ENCODE peak calls at places on chromosomes 1 and 21, in nine cellular contexts. T is kidney epithelial cell, E is bronchial epithelial cell, J is H1, H is AG10803, X is cardiac muscle cell, N is right atrium auricular region, M is GM13976, A is progenitor cell of endocrine pancreas. L is an unnamed sample.

GRCh38 chr21:15221799-15222386 is 157.1 kb upstream of the NRIP1 start:
- DNase-seq in E (peak), N (no peak), J (peak), H (peak), A (no peak), M (no peak), T (peak), X (peak), L (no peak)

GRCh38 chr1:66503841-66504470 is 30.0 kb upstream of the SGIP1 start:
- DNase-seq in T (no peak), E (peak), X (peak), N (no peak), H (peak), J (peak), M (peak), A (no peak), L (no peak)

GRCh38 chr1:236141447-236142357 is 637 bp upstream of the GPR137B start:
- DNase-seq in H (peak), A (peak), T (no peak), J (no peak), E (peak), M (peak), N (no peak), X (peak), L (no peak)

GRCh38 chr1:213419369-213420030 is 368.5 kb downstream of the RPS6KC1 start:
- DNase-seq in J (no peak), A (no peak), T (no peak), H (no peak), X (no peak), E (no peak), N (no peak), M (no peak), L (no peak)

GRCh38 chr1:113940365-113941244 is 11.5 kb downstream of the HIPK1 start:
- DNase-seq in E (no peak), H (no peak), N (no peak), J (no peak), A (no peak), X (no peak), M (no peak), T (no peak), L (no peak)

GRCh38 chr1:186967659-186968394 is 139.1 kb downstream of the PLA2G4A start:
- DNase-seq in M (no peak), X (no peak), N (no peak), T (peak), A (no peak), H (peak), E (peak), J (no peak), L (no peak)

GRCh38 chr1:43238104-43238503 is 31.7 kb upstream of the TMEM125 start:
- DNase-seq in E (peak), J (peak), M (peak), T (no peak), N (peak), H (peak), X (peak), A (peak), L (no peak)

GRCh38 chr1:85847356-85847755 is 139.1 kb upstream of the ZNHIT6 start:
- DNase-seq in T (no peak), H (no peak), A (no peak), M (no peak), N (no peak), E (no peak), J (no peak), X (no peak), L (no peak)

GRCh38 chr1:245855846-245856730 is 651.0 kb downstream of the SMYD3 start:
- DNase-seq in T (no peak), X (no peak), J (no peak), N (no peak), E (no peak), A (no peak), M (no peak), H (no peak), L (no peak)

GRCh38 chr1:225934711-225935110 is 6.3 kb downstream of the LEFTY2 start:
- DNase-seq in A (no peak), T (no peak), M (no peak), H (no peak), N (no peak), E (no peak), J (no peak), X (no peak), L (no peak)

GRCh38 chr1:66940968-66941367 is 16.2 kb downstream of the MIER1 start:
- DNase-seq in M (no peak), E (no peak), N (no peak), X (no peak), T (no peak), J (no peak), A (no peak), H (peak), L (no peak)

GRCh38 chr1:169529068-169529642 is 43.4 kb upstream of the SLC19A2 start:
- DNase-seq in X (no peak), N (no peak), M (no peak), A (peak), E (peak), T (peak), J (peak), H (peak), L (no peak)

GRCh38 chr1:194279975-194280374 is 1093.6 kb upstream of the B3GALT2 start:
- DNase-seq in H (no peak), X (no peak), J (no peak), E (no peak), T (no peak), M (peak), N (no peak), A (no peak), L (no peak)

GRCh38 chr1:48657413-48657812 is 119.3 kb downstream of the BEND5 start:
- DNase-seq in N (no peak), J (no peak), E (no peak), A (no peak), H (no peak), X (no peak), T (no peak), M (no peak), L (no peak)

GRCh38 chr1:46747683-46748288 is 28.9 kb upstream of the EFCAB14 start:
- DNase-seq in N (no peak), X (peak), A (no peak), M (peak), J (no peak), T (no peak), H (peak), E (peak), L (no peak)

GRCh38 chr1:237911911-237912310 is 21.2 kb upstream of the ZP4 start:
- DNase-seq in H (no peak), J (no peak), E (peak), M (no peak), A (no peak), T (no peak), N (no peak), X (no peak), L (no peak)

GRCh38 chr1:44775930-44776748 is 799 bp downstream of the RPS8 start:
- DNase-seq in T (no peak), X (peak), M (peak), A (no peak), N (no peak), H (peak), E (no peak), J (no peak), L (no peak)

GRCh38 chr1:111252786-111253185 is 25.3 kb downstream of the CHI3L2 start:
- DNase-seq in H (no peak), J (no peak), M (no peak), E (no peak), X (no peak), T (no peak), A (no peak), N (no peak), L (no peak)

GRCh38 chr1:36384542-36385409 is 948 bp downstream of the STK40 start:
- DNase-seq in H (peak), M (no peak), E (peak), X (peak), A (peak), J (no peak), N (no peak), T (no peak), L (no peak)

GRCh38 chr1:108200627-108201106 is 524 bp upstream of the SLC25A24 start:
- DNase-seq in M (peak), J (no peak), A (no peak), N (no peak), H (peak), T (peak), X (peak), E (peak), L (no peak)

GRCh38 chr1:53127546-53127945 is 14.9 kb downstream of the SLC1A7 start:
- DNase-seq in X (no peak), A (no peak), N (no peak), H (peak), T (no peak), M (no peak), E (no peak), J (no peak), L (no peak)

GRCh38 chr1:99603699-99604595 is 42.0 kb upstream of the PALMD start:
- DNase-seq in A (no peak), T (no peak), X (no peak), N (no peak), J (no peak), H (peak), M (no peak), E (no peak), L (no peak)

GRCh38 chr1:68600049-68600661 is 103.3 kb upstream of the DEPDC1 start:
- DNase-seq in J (peak), X (peak), T (no peak), E (peak), H (peak), N (no peak), A (no peak), M (peak), L (no peak)

GRCh38 chr21:35565204-35565611 is 495.1 kb downstream of the SETD4 start:
- DNase-seq in A (no peak), M (no peak), E (peak), T (no peak), H (peak), N (no peak), J (no peak), X (no peak), L (no peak)

GRCh38 chr1:150558761-150559626 is 9.8 kb downstream of the ADAMTSL4 start:
- DNase-seq in J (no peak), N (no peak), E (no peak), X (no peak), T (no peak), M (no peak), A (no peak), H (no peak), L (no peak)

GRCh38 chr1:56709269-56709880 is 64.3 kb downstream of the PRKAA2 start:
- DNase-seq in J (no peak), H (peak), T (no peak), X (peak), E (peak), N (no peak), A (no peak), M (peak), L (no peak)

GRCh38 chr1:211638246-211638645 is 37.2 kb downstream of the NEK2 start:
- DNase-seq in M (no peak), T (no peak), E (no peak), J (no peak), X (no peak), H (no peak), A (no peak), N (no peak), L (no peak)

GRCh38 chr21:42125571-42126544 is 54.7 kb downstream of the UMODL1 start:
- DNase-seq in E (peak), T (no peak), J (no peak), X (no peak), A (no peak), N (no peak), M (no peak), H (peak), L (no peak)

GRCh38 chr1:170162385-170163226 is 16.8 kb downstream of the NTMT2 start:
- DNase-seq in T (peak), X (peak), M (no peak), N (peak), A (no peak), E (no peak), H (peak), J (no peak), L (no peak)

GRCh38 chr1:14363707-14364413 is 234.6 kb upstream of the KAZN start:
- DNase-seq in J (no peak), H (peak), T (no peak), A (no peak), X (no peak), M (no peak), E (no peak), N (no peak), L (no peak)

GRCh38 chr1:236323819-236324411 is 42.2 kb upstream of the ERO1B start:
- DNase-seq in N (no peak), A (no peak), J (no peak), E (no peak), H (no peak), M (no peak), T (no peak), X (no peak), L (no peak)

GRCh38 chr1:159944623-159945455 is 574 bp downstream of the IGSF9 start:
- DNase-seq in E (peak), H (no peak), X (no peak), M (no peak), J (no peak), A (no peak), T (no peak), N (no peak), L (no peak)

GRCh38 chr1:159946242-159947187 is 1.1 kb upstream of the IGSF9 start:
- DNase-seq in H (no peak), A (no peak), N (no peak), T (no peak), M (no peak), E (no peak), J (no peak), X (no peak), L (no peak)

GRCh38 chr1:159943908-159944622 is 1.3 kb downstream of the IGSF9 start:
- DNase-seq in E (peak), M (peak), T (no peak), J (no peak), X (no peak), N (no peak), A (no peak), H (no peak), L (no peak)

GRCh38 chr1:159947942-159948341 is 2.5 kb upstream of the IGSF9 start:
- DNase-seq in E (no peak), X (no peak), A (no peak), H (no peak), J (no peak), M (no peak), T (no peak), N (no peak), L (no peak)

DNA sequence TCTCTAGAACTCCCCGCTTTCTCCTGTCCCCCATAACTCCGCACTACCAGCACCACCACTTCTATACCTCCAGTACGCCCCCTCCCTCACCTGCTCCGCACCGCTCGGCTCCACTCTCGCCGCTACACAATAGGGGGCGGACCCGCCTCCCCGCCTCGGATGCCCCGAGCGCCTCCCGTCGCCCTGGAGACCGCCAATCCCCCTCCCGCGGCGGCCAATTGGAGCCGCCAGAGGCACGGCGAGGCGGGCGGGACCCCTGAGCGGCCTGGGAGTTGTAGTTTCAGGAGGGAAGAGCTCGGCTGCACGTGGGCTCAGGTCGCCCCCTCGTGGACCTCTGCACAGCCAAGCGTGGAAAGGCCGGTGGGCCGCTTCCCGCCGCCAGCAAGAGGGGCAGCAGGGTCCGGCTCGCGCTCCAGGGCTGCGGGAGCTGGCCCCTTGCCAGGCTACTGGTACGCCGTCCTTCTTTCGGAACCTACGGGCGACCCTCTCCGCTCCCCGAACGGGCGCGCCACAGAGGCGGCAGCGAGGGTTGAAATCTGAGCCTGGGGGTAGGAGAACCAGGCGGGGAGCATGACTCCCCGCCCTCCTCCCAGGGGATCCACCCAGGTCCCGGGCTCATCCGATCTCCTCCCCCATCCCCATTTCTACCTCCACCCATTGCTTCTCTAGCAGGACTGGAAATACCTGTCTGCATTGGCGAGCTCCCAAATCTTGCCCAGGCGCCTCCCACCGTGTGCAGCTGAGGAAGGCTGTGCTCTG is at the start of gene IGSF9:
- DNase-seq in T (no peak), E (peak), A (peak), X (peak), N (peak), M (peak), H (peak), J (peak), L (peak)
- TF ChIP-seq CTCF in T (peak), E (peak), A (peak), X (peak), N (peak), M (peak), H (peak), J (peak), L (peak)

DNA sequence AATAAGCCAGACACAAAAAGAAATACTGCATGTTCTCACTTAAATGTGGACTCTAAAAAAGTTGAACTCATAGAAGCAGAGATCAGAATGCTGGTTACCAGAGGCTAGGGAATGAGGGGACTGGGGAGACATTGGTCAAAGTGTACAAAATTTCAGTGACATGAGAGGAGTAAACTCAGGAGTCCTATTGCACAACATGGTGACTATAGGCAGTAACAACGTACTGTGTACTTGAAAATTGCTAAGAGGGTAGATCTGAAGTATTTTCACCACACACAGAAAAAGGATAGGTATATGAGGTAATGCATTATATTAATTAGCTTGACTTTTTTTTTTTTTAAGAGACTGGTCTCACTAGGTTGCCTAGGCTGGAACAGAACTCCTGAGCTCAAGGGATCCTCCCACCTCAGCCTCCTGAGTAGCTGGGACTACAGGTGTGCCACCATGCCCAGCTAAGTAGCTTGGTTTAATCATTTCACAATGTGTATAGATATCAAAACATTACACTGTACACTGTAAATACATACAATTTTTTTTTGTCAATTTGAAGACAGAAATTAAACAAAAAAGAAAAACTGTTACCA is 7.4 kb downstream of the ZNF496 start:
- DNase-seq in A (no peak), N (no peak), H (no peak), X (no peak), J (no peak), M (no peak), T (no peak), E (no peak), L (no peak)
- TF ChIP-seq CTCF in A (no peak), N (no peak), H (no peak), X (no peak), J (no peak), M (no peak), T (no peak), E (no peak), L (no peak)

GRCh38 chr1:2050793-2051682 is 827 bp downstream of the PRKCZ start:
- DNase-seq in E (no peak), T (no peak), N (no peak), X (peak), M (no peak), J (no peak), A (peak), H (no peak), L (no peak)

GRCh38 chr1:2050482-2050792 is 226 bp downstream of the PRKCZ start:
- DNase-seq in T (no peak), M (no peak), A (no peak), N (no peak), H (no peak), X (no peak), J (no peak), E (peak), L (no peak)

GRCh38 chr1:2047749-2048729 is 2.2 kb upstream of the PRKCZ start:
- DNase-seq in N (no peak), A (no peak), T (no peak), X (no peak), H (no peak), E (no peak), M (no peak), J (no peak), L (no peak)

GRCh38 chr1:2049225-2049516 is 1.0 kb upstream of the PRKCZ start:
- DNase-seq in J (no peak), X (no peak), A (no peak), E (no peak), M (no peak), T (no peak), H (no peak), N (no peak), L (no peak)

GRCh38 chr1:2049517-2050481 is at the start of gene PRKCZ:
- DNase-seq in N (peak), A (peak), X (peak), H (no peak), M (peak), E (peak), J (peak), T (peak), L (peak)
- TF ChIP-seq CTCF in N (no peak), A (peak), X (peak), H (peak), M (no peak), E (peak), J (peak), T (peak), L (peak)

DNA sequence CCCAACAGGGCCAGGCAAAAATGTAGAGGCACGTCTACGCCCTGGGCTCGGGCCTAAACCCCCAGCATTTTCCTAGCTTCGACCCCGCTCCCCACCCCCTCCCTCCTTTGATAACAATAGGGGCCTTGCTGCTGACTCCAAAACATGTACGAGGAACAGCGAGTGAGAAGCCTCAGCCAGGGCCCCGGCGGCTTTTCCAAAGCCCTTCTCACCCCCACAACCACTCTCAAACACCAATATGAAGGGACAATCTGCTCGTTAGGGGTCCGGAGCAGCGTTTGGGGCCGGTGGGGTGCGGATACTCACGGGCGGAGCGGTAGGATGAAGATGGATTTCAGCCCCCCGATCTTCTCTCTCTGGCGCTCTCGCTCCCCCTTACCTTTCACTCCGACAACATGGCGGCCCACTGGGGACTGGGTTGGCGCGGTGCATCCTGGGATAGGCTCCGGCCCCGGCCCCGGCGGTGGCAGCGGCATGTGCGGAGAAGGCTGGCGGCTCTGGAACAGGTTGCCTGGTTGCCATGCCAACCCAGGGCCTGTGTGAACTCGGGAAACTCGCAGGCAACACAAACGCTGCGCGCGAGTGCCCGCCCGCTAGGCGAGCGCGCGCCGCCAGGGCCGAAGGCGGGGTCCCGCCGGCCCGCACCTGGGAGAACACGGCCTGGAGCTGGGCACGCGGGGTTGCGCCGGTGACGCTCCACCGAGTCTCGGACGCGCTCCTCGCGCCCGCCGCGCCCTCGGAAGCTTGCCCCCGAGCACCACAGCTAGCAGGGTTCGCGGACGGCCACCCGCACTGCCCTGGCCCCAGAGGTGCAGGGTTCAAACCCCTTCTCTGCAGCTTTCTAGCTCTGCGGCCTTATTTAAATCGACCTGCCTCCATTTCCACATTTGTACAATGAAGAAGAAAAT is at the start of gene PUM1:
- DNase-seq in N (peak), T (peak), E (peak), A (peak), X (peak), M (peak), J (peak), H (peak), L (peak)
- TF ChIP-seq CTCF in N (peak), T (no peak), E (no peak), A (no peak), X (no peak), M (no peak), J (peak), H (no peak), L (peak)

GRCh38 chr1:222068937-222069336 is 327.0 kb upstream of the DUSP10 start:
- DNase-seq in A (no peak), X (no peak), J (no peak), H (no peak), N (no peak), T (peak), E (peak), M (no peak), L (no peak)
- TF ChIP-seq CTCF in A (no peak), X (no peak), J (no peak), H (no peak), N (no peak), T (no peak), E (no peak), M (no peak), L (no peak)